ENCODE peak calls at places on chromosomes 7 and 10, in four cellular contexts. C is astrocyte of the spinal cord, Q is lower lobe of right lung, A is PC-9. S is an unnamed sample.
A peak's percentile ranks its signal among the peaks of the same experiment; 100 is the strongest.

GRCh38 chr10:109904397-109904796 is 18.9 kb downstream of the XPNPEP1 start:
- DNase-seq in C (no peak), Q (no peak), A (no peak), S (no peak)

GRCh38 chr7:116902811-116903210 is 40.4 kb downstream of the CAPZA2 start:
- DNase-seq in C (no peak), Q (no peak), A (no peak), S (no peak)

GRCh38 chr10:7069706-7070105 is 341.1 kb downstream of the SFMBT2 start:
- DNase-seq in C (no peak), Q (no peak), A (no peak), S (no peak)

GRCh38 chr7:741850-742249 is 14.8 kb upstream of the PRKAR1B start:
- DNase-seq in C (no peak), Q (peak; percentile 37), A (no peak), S (no peak)

GRCh38 chr10:104260775-104261115 is 6.1 kb downstream of the GSTO1 start:
- DNase-seq in C (peak; percentile 79), Q (no peak), A (no peak), S (no peak)

GRCh38 chr7:123401295-123401694 is 133.1 kb downstream of the IQUB start:
- DNase-seq in C (no peak), Q (no peak), A (no peak), S (no peak)

GRCh38 chr10:72333111-72334012 is 21.4 kb downstream of the DNAJB12 start:
- DNase-seq in C (no peak), Q (no peak), A (no peak), S (no peak)

GRCh38 chr10:11186330-11186729 is 168.7 kb downstream of the CELF2 start:
- DNase-seq in C (no peak), Q (no peak), A (no peak), S (no peak)

GRCh38 chr7:81484266-81484665 is 285.6 kb downstream of the HGF start:
- DNase-seq in C (peak; percentile 91), Q (no peak), A (no peak), S (peak; percentile 1)

GRCh38 chr10:72248477-72249151 is 25.1 kb upstream of the DDIT4 start:
- DNase-seq in C (peak; percentile 85), Q (peak; percentile 87), A (peak; percentile 52), S (peak; percentile 88)

GRCh38 chr7:80883188-80884025 is 35.4 kb downstream of the SEMA3C start:
- DNase-seq in C (peak; percentile 97), Q (no peak), A (peak; percentile 99), S (no peak)

GRCh38 chr7:155375337-155376277 is 77.9 kb downstream of the INSIG1 start:
- DNase-seq in C (no peak), Q (no peak), A (no peak), S (no peak)

GRCh38 chr7:2569421-2569820 is 10.6 kb downstream of the IQCE start:
- DNase-seq in C (no peak), Q (no peak), A (no peak), S (no peak)

GRCh38 chr7:2566348-2566889 is 7.6 kb downstream of the IQCE start:
- DNase-seq in C (no peak), Q (peak; percentile 10), A (no peak), S (no peak)

GRCh38 chr7:2566890-2567662 is 8.3 kb downstream of the IQCE start:
- DNase-seq in C (peak; percentile 72), Q (peak; percentile 37), A (no peak), S (no peak)

GRCh38 chr7:2568521-2569223 is 9.9 kb downstream of the IQCE start:
- DNase-seq in C (no peak), Q (peak; percentile 20), A (no peak), S (no peak)

DNA sequence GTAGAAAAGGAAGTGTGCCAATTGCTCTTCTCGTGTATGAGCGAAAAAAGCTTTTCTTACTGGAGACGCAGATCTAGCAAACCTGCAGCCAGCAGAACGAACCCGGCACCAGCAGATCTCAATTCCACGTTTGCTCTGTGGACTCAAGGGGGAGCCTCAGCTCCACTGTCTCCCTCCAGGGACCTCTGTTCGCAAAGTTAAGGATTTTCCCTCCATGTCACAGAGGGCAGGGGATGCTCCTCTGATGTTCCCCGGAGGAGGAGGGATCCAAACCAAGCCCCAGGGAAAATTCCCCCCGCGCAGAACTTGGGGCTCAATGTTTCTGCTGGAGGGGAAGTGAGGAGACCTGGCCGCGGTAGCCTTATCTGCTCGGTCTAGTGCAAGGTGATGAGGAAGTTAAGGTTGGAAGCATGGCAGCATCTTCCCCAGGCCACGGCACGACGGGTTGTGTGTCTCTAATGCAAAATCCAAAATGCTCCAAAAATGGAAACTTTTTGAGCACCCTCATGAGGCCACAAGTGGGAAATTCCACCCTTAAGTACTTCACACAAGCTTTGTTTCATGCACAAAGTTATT is 9.0 kb downstream of the IQCE start:
- DNase-seq in C (peak; percentile 45), Q (peak; percentile 51), A (no peak), S (no peak)
- TF ChIP-seq CTCF in C (peak; percentile 73), Q (peak; percentile 48), A (peak; percentile 46), S (no peak)

GRCh38 chr10:22323538-22324305 is 2.8 kb downstream of the BMI1 start:
- DNase-seq in C (no peak), Q (no peak), A (no peak), S (no peak)
- H3K4me3 ChIP-seq in C (no peak overlapping the region), Q (no peak overlapping the region), A (no peak overlapping the region), S (no peak overlapping the region)

DNA sequence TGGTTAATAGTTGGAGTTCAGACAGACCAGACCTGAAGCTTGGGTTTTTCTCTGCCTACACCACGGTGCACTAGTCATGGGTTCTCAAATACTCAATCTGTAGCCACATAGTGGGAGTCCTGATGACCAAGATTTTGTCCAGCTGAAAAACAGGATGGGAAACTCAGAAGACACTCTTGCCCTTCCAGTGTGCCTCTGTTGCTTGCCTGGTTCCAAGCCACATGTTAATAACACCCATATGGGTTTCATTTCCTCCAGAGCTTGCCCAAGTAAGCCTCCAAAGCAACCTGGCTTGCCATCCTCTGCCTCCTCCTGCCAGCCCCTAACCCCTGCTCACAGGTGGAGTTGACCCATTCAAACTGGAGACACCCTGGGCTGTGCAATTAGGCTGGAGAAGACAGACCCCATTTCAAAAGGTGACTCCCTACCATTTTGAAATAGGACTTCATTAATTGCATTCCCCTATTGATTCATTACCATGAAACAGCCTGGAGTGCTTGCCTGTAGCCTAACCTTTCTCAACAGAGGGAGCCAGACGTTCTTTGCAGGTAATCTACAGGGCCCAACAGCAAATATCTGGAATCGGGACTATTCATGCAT is 108.0 kb upstream of the HABP2 start:
- DNase-seq in C (no peak), Q (no peak), A (no peak), S (no peak)
- TF ChIP-seq CTCF in C (no peak), Q (no peak), A (no peak), S (no peak)

DNA sequence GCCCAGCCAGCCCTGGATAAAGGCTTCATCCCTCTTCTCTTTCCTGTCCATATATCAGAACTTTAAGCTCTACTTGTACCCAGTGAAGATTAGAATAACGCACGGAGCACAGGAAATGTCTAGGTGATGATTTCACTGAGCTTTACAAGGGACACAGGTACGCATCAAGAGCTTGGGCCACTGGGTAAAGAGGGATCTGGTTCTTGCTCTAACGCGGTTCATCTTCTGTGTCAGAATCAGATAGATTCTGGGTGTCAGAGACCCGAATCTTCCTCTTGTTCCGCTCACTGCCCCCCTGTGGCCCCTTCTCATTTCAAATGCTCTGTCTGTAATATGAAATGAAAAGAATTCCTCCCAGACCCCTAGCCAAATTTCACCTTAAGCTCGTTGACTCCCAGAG is 24.7 kb downstream of the IL2RA start:
- DNase-seq in C (no peak), Q (no peak), A (no peak), S (no peak)
- H3K4me3 ChIP-seq in C (no peak overlapping the region), Q (no peak overlapping the region), A (no peak overlapping the region), S (no peak overlapping the region)

GRCh38 chr7:13989944-13990295 is 454 bp upstream of the ETV1 start:
- DNase-seq in C (no peak), Q (no peak), A (no peak), S (no peak)

GRCh38 chr7:13988011-13988410 is 1.5 kb downstream of the ETV1 start:
- DNase-seq in C (peak; percentile 64), Q (no peak), A (no peak), S (no peak)

GRCh38 chr7:13990319-13990983 is 985 bp upstream of the ETV1 start:
- DNase-seq in C (peak; percentile 72), Q (peak; percentile 60), A (peak; percentile 57), S (no peak)

GRCh38 chr7:13988765-13989137 is 715 bp downstream of the ETV1 start:
- DNase-seq in C (peak; percentile 71), Q (no peak), A (no peak), S (no peak)

GRCh38 chr7:13989138-13989943 is at the start of gene ETV1:
- DNase-seq in C (peak; percentile 74), Q (peak; percentile 65), A (peak; percentile 60), S (no peak)
- TF ChIP-seq CTCF in C (peak; percentile 42), Q (no peak), A (no peak), S (peak; percentile 12)

DNA sequence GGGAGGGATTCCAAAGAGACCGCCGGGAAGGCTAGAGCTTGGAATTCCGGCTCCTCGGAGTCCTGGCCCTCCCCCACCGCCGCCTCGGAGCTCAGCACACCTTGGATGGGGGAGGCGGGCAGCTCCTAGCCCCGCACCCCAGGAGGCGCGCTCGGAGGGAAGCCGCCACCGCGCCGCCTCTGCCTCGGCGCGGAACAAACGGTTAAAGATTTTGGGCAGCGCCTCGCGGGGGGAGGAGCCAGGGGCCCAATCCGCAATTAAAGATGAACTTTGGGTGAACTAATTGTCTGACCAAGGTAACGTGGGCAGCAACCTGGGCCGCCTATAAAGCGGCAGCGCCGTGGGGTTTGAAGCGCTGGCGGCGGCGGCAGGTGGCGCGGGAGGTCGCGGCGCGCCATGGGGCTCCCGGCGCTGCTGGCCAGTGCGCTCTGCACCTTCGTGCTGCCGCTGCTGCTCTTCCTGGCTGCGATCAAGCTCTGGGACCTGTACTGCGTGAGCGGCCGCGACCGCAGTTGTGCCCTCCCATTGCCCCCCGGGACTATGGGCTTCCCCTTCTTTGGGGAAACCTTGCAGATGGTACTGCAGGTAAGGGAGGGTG is at the start of gene CYP26A1:
- DNase-seq in C (no peak), Q (no peak), A (no peak), S (no peak)
- H3K4me3 ChIP-seq in C (no peak within 1 kb of the TSS), Q (peak within 1 kb of the TSS; percentile 53), A (peak within 1 kb of the TSS; percentile 73), S (peak within 1 kb of the TSS; percentile 3)

DNA sequence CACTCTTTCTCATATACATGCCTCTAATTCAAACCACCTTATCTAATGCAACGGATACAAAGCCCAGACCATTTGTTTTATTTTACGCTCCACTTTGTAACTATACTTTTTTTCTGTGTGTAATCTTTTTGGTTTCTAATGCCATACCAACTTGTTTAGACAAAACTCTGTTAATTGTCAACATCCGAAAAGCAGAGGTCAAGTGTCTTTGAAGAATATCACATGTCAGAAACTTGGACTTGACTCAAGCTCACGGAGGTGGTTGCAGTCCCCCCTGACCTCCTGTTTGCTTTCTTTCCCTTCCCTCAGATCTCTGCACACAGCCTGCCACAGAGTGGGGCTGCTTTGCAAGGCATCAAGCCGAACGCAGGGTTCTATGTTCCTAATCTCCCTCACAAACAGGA is 698.9 kb downstream of the PARD3 start:
- DNase-seq in C (peak; percentile 35), Q (no peak), A (no peak), S (no peak)
- TF ChIP-seq CTCF in C (no peak), Q (no peak), A (no peak), S (no peak)

S was measured in esophagus squamous epithelium.